ENCODE peak calls at places on chromosomes 13 and 19, in seven cellular contexts. A is fibroblast of the conjunctiva, G is NCI-H1105, Q is breast epithelium, V is body of pancreas, R is AG08395, K is anterior cingulate cortex. T is an unnamed sample.

GRCh38 chr19:23558541-23558940 is 128.5 kb downstream of the ZNF675 start:
- DNase-seq in A (no peak), G (no peak), Q (no peak), V (no peak), R (no peak), K (no peak), T (no peak)

GRCh38 chr13:99864627-99864990 is 107.0 kb downstream of the ZIC5 start:
- DNase-seq in A (no peak), G (no peak), Q (no peak), V (no peak), R (no peak), K (no peak), T (no peak)

GRCh38 chr19:4183967-4184717 is 1.7 kb downstream of the ANKRD24 start:
- DNase-seq in A (no peak), G (no peak), Q (no peak), V (no peak), R (no peak), K (no peak), T (no peak)

GRCh38 chr19:18396471-18397241 is 766 bp downstream of the LRRC25 start:
- DNase-seq in A (no peak), G (no peak), Q (no peak), V (no peak), R (no peak), K (no peak), T (no peak)

GRCh38 chr13:99028890-99029289 is 51.0 kb upstream of the DOCK9 start:
- DNase-seq in A (no peak), G (no peak), Q (no peak), V (no peak), R (no peak), K (no peak), T (peak; percentile 21)

GRCh38 chr19:13381827-13382632 is 124.2 kb downstream of the CACNA1A start:
- DNase-seq in A (no peak), G (no peak), Q (no peak), V (no peak), R (no peak), K (no peak), T (no peak)

GRCh38 chr13:35475960-35476943 is at the start of gene MAB21L1:
- DNase-seq in A (peak; percentile 52), G (peak; percentile 29), Q (no peak), V (no peak), R (peak; percentile 90), K (no peak), T (no peak)

GRCh38 chr19:43305642-43306041 is 36.3 kb upstream of the PSG9 start:
- DNase-seq in A (no peak), G (no peak), Q (no peak), V (no peak), R (no peak), K (no peak), T (no peak)

GRCh38 chr13:46530084-46530935 is 22.7 kb upstream of the LRCH1 start:
- DNase-seq in A (no peak), G (no peak), Q (no peak), V (no peak), R (peak; percentile 51), K (no peak), T (no peak)

GRCh38 chr13:40116008-40116407 is 460.5 kb downstream of the COG6 start:
- DNase-seq in A (peak; percentile 49), G (no peak), Q (no peak), V (peak; percentile 86), R (peak; percentile 20), K (no peak), T (no peak)

GRCh38 chr13:49641810-49642291 is 13.5 kb downstream of the ARL11 start:
- DNase-seq in A (peak; percentile 85), G (no peak), Q (no peak), V (no peak), R (peak; percentile 82), K (no peak), T (no peak)

GRCh38 chr13:110358381-110358780 is 51.3 kb downstream of the COL4A2 start:
- DNase-seq in A (no peak), G (no peak), Q (no peak), V (no peak), R (no peak), K (no peak), T (no peak)

GRCh38 chr19:459724-460511 is 915 bp downstream of the SHC2 start:
- DNase-seq in A (no peak), G (peak; percentile 62), Q (peak; percentile 73), V (peak; percentile 81), R (peak; percentile 53), K (peak; percentile 71), T (peak; percentile 36)